ENCODE peak calls at places on chromosomes 5 and 9, in nine cellular contexts. D, F, A, H, W, S, M, J and L are unnamed samples.
A peak's percentile ranks its signal among the peaks of the same experiment; 100 is the strongest.

GRCh38 chr5:125043781-125044391 is 297.4 kb upstream of the ZNF608 start:
- DNase-seq in D (no peak), F (peak; percentile 99), A (peak; percentile 42), H (no peak), W (peak; percentile 83), S (peak; percentile 35), M (peak; percentile 34), J (no peak), L (no peak)

GRCh38 chr9:93303258-93303771 is 119.4 kb downstream of the WNK2 start:
- DNase-seq in D (no peak), F (no peak), A (no peak), H (no peak), W (no peak), S (no peak), M (no peak), J (no peak), L (no peak)

GRCh38 chr5:134029156-134029555 is 24.4 kb upstream of the VDAC1 start:
- DNase-seq in D (no peak), F (peak; percentile 92), A (peak; percentile 93), H (no peak), W (peak; percentile 97), S (no peak), M (no peak), J (no peak), L (no peak)

GRCh38 chr5:138352722-138353549 is 451 bp downstream of the KDM3B start:
- DNase-seq in D (peak; percentile 81), F (peak; percentile 72), A (peak; percentile 56), H (peak; percentile 28), W (peak; percentile 58), S (peak; percentile 55), M (peak; percentile 60), J (peak; percentile 32), L (no peak)

GRCh38 chr9:11443631-11444030 is 830.8 kb upstream of the PTPRD start:
- DNase-seq in D (no peak), F (no peak), A (no peak), H (no peak), W (no peak), S (no peak), M (no peak), J (no peak), L (no peak)

GRCh38 chr9:110104201-110104845 is 103.6 kb downstream of the C9orf152 start:
- DNase-seq in D (no peak), F (no peak), A (peak; percentile 71), H (no peak), W (peak; percentile 76), S (no peak), M (no peak), J (no peak), L (no peak)

GRCh38 chr5:173963107-173963506 is 25.9 kb upstream of the C5orf47 start:
- DNase-seq in D (no peak), F (peak; percentile 47), A (peak; percentile 43), H (no peak), W (peak; percentile 63), S (no peak), M (no peak), J (no peak), L (no peak)

GRCh38 chr9:136564379-136564988 is 18.6 kb upstream of the NOTCH1 start:
- DNase-seq in D (no peak), F (peak; percentile 88), A (peak; percentile 76), H (peak; percentile 66), W (peak; percentile 69), S (peak; percentile 82), M (peak; percentile 71), J (no peak), L (no peak)

GRCh38 chr5:146428658-146429057 is 18.5 kb upstream of the TCERG1 start:
- DNase-seq in D (no peak), F (no peak), A (no peak), H (no peak), W (no peak), S (no peak), M (no peak), J (no peak), L (no peak)

GRCh38 chr5:10354048-10354872 is 765 bp downstream of the MARCHF6 start:
- DNase-seq in D (peak; percentile 42), F (peak; percentile 46), A (peak; percentile 60), H (no peak), W (peak; percentile 50), S (no peak), M (peak; percentile 38), J (no peak), L (no peak)

GRCh38 chr5:181260720-181261319 is at the start of gene TRIM52:
- DNase-seq in D (peak; percentile 90), F (peak; percentile 91), A (peak; percentile 92), H (peak; percentile 73), W (peak; percentile 83), S (peak; percentile 81), M (peak; percentile 87), J (no peak), L (no peak)

GRCh38 chr5:98774192-98775046 is 956 bp downstream of the RGMB start:
- DNase-seq in D (peak; percentile 49), F (peak; percentile 78), A (peak; percentile 79), H (no peak), W (peak; percentile 63), S (peak; percentile 49), M (peak; percentile 53), J (peak; percentile 11), L (no peak)

GRCh38 chr5:167861134-167861930 is 430.1 kb upstream of the WWC1 start:
- DNase-seq in D (no peak), F (peak; percentile 66), A (peak; percentile 7), H (no peak), W (no peak), S (no peak), M (no peak), J (no peak), L (no peak)

GRCh38 chr9:14752271-14752670 is 29.7 kb upstream of the CER1 start:
- DNase-seq in D (no peak), F (no peak), A (no peak), H (no peak), W (no peak), S (no peak), M (no peak), J (no peak), L (no peak)
- TF ChIP-seq CTCF in D (no peak), F (no peak), A (no peak), H (no peak), W (no peak), S (no peak), M (no peak), J (no peak), L (no peak)

DNA sequence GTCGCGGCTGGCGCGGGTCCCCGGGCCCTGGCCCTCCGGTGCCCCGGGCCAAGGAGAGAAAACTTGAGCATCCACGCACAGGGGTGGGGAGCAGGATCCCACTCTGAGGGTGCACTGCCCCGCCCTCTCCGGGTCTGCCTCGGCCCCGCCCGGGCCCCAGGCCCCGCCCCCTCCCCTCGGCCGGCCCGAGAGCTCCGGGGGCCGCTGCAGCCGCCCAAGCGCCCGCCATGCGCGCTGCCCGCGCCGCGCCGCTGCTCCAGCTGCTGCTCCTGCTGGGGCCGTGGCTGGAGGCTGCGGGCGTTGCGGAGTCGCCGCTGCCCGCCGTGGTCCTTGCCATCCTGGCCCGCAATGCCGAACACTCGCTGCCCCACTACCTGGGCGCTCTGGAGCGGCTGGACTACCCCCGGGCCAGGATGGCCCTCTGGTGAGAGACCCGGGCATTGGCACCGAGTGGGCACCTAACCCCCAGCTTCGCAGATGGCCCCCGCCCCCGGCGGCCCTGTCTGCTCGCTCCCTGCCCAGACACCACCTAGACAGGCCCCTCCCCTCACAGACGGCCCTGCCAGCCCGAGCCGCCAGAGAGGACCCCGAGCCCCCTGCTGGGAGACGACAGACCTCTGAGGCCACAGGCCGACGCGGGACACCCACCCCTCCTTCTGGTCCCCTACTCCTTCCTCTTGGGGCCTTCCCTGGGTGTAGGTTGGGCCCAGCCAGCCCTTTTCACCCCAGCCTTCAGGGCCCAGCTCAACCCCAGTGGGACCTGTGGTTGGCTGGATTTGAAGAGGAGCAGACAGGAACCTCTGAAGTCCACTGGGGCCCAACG is at the start of gene CERCAM:
- DNase-seq in D (peak; percentile 53), F (no peak), A (no peak), H (peak; percentile 41), W (no peak), S (no peak), M (peak; percentile 79), J (no peak), L (peak; percentile 54)
- TF ChIP-seq CTCF in D (no peak), F (no peak), A (peak; percentile 12), H (no peak), W (no peak), S (no peak), M (no peak), J (no peak), L (no peak)

GRCh38 chr5:77230727-77231469 is 20.4 kb downstream of the PDE8B start:
- DNase-seq in D (no peak), F (peak; percentile 20), A (peak; percentile 17), H (no peak), W (no peak), S (no peak), M (no peak), J (no peak), L (no peak)
- TF ChIP-seq CTCF in D (peak; percentile 16), F (no peak), A (peak; percentile 26), H (no peak), W (peak; percentile 35), S (no peak), M (no peak), J (no peak), L (no peak)

GRCh38 chr5:150077060-150077459 is 9.3 kb downstream of the CSF1R start:
- DNase-seq in D (no peak), F (no peak), A (no peak), H (no peak), W (no peak), S (no peak), M (no peak), J (no peak), L (no peak)

GRCh38 chr5:150078802-150079654 is 7.3 kb downstream of the CSF1R start:
- DNase-seq in D (no peak), F (no peak), A (no peak), H (no peak), W (no peak), S (no peak), M (no peak), J (no peak), L (no peak)

GRCh38 chr5:150079655-150080461 is 6.5 kb downstream of the CSF1R start:
- DNase-seq in D (no peak), F (no peak), A (no peak), H (no peak), W (no peak), S (no peak), M (no peak), J (no peak), L (no peak)

GRCh38 chr5:150075806-150076205 is 10.5 kb downstream of the CSF1R start:
- DNase-seq in D (no peak), F (no peak), A (no peak), H (no peak), W (no peak), S (no peak), M (no peak), J (no peak), L (no peak)

DNA sequence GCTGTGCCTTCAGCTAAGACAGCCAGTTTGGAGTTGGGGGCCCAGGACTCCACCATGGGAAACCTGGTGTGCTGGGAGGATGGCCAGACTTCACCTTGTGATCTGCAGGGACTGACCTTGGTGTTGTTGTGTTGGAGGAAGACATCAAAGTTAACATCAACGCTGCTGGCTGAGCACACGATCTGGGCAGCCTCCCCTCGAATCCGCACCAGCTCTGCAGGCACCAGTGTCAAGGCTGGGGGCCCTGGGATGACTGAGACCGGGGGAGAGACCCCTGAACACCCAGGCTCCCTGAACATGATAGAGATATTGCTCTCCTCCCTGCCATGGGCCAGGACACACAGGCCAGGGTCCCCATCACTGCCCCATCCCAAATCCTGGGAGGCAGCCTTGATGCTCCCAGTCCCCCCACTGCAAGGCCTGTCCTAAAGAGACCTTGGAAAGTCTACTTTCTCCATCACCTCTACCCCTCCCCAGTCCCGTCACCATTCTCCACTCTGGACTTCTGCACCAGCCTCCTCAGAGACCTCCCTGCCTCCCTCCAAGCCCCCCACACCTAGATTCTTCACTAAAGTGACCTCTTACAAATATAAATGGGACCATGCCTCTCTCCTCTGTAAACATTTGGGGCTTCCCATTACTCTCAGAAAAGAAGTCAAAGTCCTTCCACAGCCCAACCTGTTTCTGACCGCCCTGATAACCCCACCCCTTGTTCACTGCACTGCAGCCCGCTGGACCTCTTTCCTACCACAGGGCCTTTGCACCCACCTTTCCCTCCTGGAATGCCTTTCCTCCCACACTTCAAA is 8.2 kb downstream of the CSF1R start:
- DNase-seq in D (no peak), F (no peak), A (no peak), H (no peak), W (no peak), S (no peak), M (no peak), J (no peak), L (no peak)
- TF ChIP-seq CTCF in D (no peak), F (no peak), A (no peak), H (no peak), W (no peak), S (no peak), M (no peak), J (no peak), L (no peak)